ENCODE peak calls at places on chromosome 1, in five cellular contexts. One of them, this sample, is unnamed.

GRCh38 chr1:180981596-180982387 is 40.9 kb downstream of the STX6 start:
- DNase-seq in psoas muscle: no peak
- DNase-seq in H4: no peak
- DNase-seq in SW480: no peak
- DNase-seq in myocyte: no peak
- DNase-seq in this sample: no peak

GRCh38 chr1:232403017-232403714 is 226.8 kb downstream of the SIPA1L2 start:
- DNase-seq in myocyte: no peak
- DNase-seq in H4: no peak
- DNase-seq in psoas muscle: no peak
- DNase-seq in SW480: no peak
- DNase-seq in this sample: no peak

GRCh38 chr1:36156329-36157114 is 562 bp downstream of the MAP7D1 start:
- DNase-seq in myocyte: peak
- DNase-seq in H4: peak
- DNase-seq in SW480: peak
- DNase-seq in psoas muscle: peak
- DNase-seq in this sample: no peak

GRCh38 chr1:115677570-115677969 is 35.8 kb downstream of the VANGL1 start:
- DNase-seq in myocyte: no peak
- DNase-seq in psoas muscle: no peak
- DNase-seq in H4: no peak
- DNase-seq in SW480: no peak
- DNase-seq in this sample: no peak

GRCh38 chr1:156517746-156518145 is 17.2 kb upstream of the MEF2D start:
- DNase-seq in H4: no peak
- DNase-seq in SW480: no peak
- DNase-seq in myocyte: no peak
- DNase-seq in psoas muscle: no peak
- DNase-seq in this sample: no peak

GRCh38 chr1:69138172-69138571 is 429.6 kb upstream of the LRRC7 start:
- DNase-seq in H4: no peak
- DNase-seq in SW480: no peak
- DNase-seq in myocyte: no peak
- DNase-seq in psoas muscle: no peak
- DNase-seq in this sample: no peak

GRCh38 chr1:228487336-228488106 is at the start of gene RNF187:
- DNase-seq in H4: no peak
- DNase-seq in psoas muscle: peak
- DNase-seq in myocyte: peak
- DNase-seq in SW480: no peak
- DNase-seq in this sample: peak

GRCh38 chr1:117416546-117417117 is 49.4 kb downstream of the MAN1A2 start:
- DNase-seq in SW480: no peak
- DNase-seq in myocyte: no peak
- DNase-seq in psoas muscle: no peak
- DNase-seq in H4: no peak
- DNase-seq in this sample: no peak

GRCh38 chr1:7534061-7534825 is 236.9 kb upstream of the VAMP3 start:
- DNase-seq in SW480: no peak
- DNase-seq in psoas muscle: no peak
- DNase-seq in H4: no peak
- DNase-seq in myocyte: peak
- DNase-seq in this sample: no peak

GRCh38 chr1:181767001-181767708 is 283.8 kb downstream of the CACNA1E start:
- DNase-seq in myocyte: no peak
- DNase-seq in SW480: no peak
- DNase-seq in psoas muscle: no peak
- DNase-seq in H4: no peak
- DNase-seq in this sample: no peak

GRCh38 chr1:8883510-8883909 is 5.0 kb upstream of the ENO1 start:
- DNase-seq in SW480: no peak
- DNase-seq in myocyte: no peak
- DNase-seq in psoas muscle: no peak
- DNase-seq in H4: no peak
- DNase-seq in this sample: no peak

GRCh38 chr1:43954036-43954435 is 7.3 kb downstream of the IPO13 start:
- DNase-seq in H4: no peak
- DNase-seq in SW480: no peak
- DNase-seq in psoas muscle: no peak
- DNase-seq in myocyte: no peak
- DNase-seq in this sample: no peak

GRCh38 chr1:55993608-55994251 is 585.6 kb downstream of the PLPP3 start:
- DNase-seq in H4: no peak
- DNase-seq in myocyte: no peak
- DNase-seq in SW480: no peak
- DNase-seq in psoas muscle: no peak
- DNase-seq in this sample: no peak

GRCh38 chr1:147497826-147498225 is 43.5 kb upstream of the BCL9 start:
- DNase-seq in myocyte: no peak
- DNase-seq in psoas muscle: no peak
- DNase-seq in H4: no peak
- DNase-seq in SW480: no peak
- DNase-seq in this sample: no peak

GRCh38 chr1:154609398-154610380 is 1.7 kb upstream of the ADAR start:
- DNase-seq in SW480: peak
- DNase-seq in H4: no peak
- DNase-seq in myocyte: no peak
- DNase-seq in psoas muscle: no peak
- DNase-seq in this sample: no peak

GRCh38 chr1:168742386-168742785 is 13.4 kb upstream of the DPT start:
- DNase-seq in SW480: no peak
- DNase-seq in myocyte: no peak
- DNase-seq in H4: no peak
- DNase-seq in psoas muscle: no peak
- DNase-seq in this sample: no peak

GRCh38 chr1:195097316-195097715 is 1510.9 kb downstream of the KCNT2 start:
- DNase-seq in SW480: peak
- DNase-seq in psoas muscle: no peak
- DNase-seq in H4: peak
- DNase-seq in myocyte: peak
- DNase-seq in this sample: no peak

GRCh38 chr1:19661721-19662228 is 2.9 kb upstream of the HTR6 start:
- DNase-seq in psoas muscle: no peak
- DNase-seq in myocyte: peak
- DNase-seq in SW480: peak
- DNase-seq in H4: no peak
- DNase-seq in this sample: no peak

GRCh38 chr1:64928325-64928724 is 38.0 kb downstream of the JAK1 start:
- DNase-seq in SW480: no peak
- DNase-seq in H4: no peak
- DNase-seq in myocyte: no peak
- DNase-seq in psoas muscle: no peak
- DNase-seq in this sample: no peak

GRCh38 chr1:24151175-24151533 is 8.2 kb upstream of the IL22RA1 start:
- DNase-seq in SW480: peak
- DNase-seq in myocyte: no peak
- DNase-seq in H4: no peak
- DNase-seq in psoas muscle: no peak
- DNase-seq in this sample: no peak

GRCh38 chr1:222781251-222781650 is 33.6 kb upstream of the DISP1 start:
- DNase-seq in myocyte: no peak
- DNase-seq in SW480: no peak
- DNase-seq in H4: no peak
- DNase-seq in psoas muscle: no peak
- DNase-seq in this sample: no peak

GRCh38 chr1:155070721-155071556 is 7.4 kb downstream of the EFNA4 start:
- DNase-seq in SW480: peak
- DNase-seq in H4: no peak
- DNase-seq in myocyte: no peak
- DNase-seq in psoas muscle: peak
- DNase-seq in this sample: no peak

GRCh38 chr1:60055336-60055735 is 18.2 kb downstream of the C1orf87 start:
- DNase-seq in psoas muscle: no peak
- DNase-seq in myocyte: no peak
- DNase-seq in SW480: no peak
- DNase-seq in H4: no peak
- DNase-seq in this sample: no peak

GRCh38 chr1:183892351-183892793 is 87.5 kb downstream of the RGL1 start:
- DNase-seq in SW480: no peak
- DNase-seq in H4: peak
- DNase-seq in psoas muscle: no peak
- DNase-seq in myocyte: no peak
- DNase-seq in this sample: no peak

GRCh38 chr1:241532173-241532553 is at the start of gene KMO:
- DNase-seq in H4: no peak
- DNase-seq in myocyte: peak
- DNase-seq in SW480: no peak
- DNase-seq in psoas muscle: no peak
- DNase-seq in this sample: no peak

GRCh38 chr1:206982216-206982615 is 12.0 kb upstream of the FCAMR start:
- DNase-seq in myocyte: peak
- DNase-seq in H4: peak
- DNase-seq in SW480: peak
- DNase-seq in psoas muscle: peak
- DNase-seq in this sample: peak

GRCh38 chr1:8660455-8660854 is 157.0 kb downstream of the RERE start:
- DNase-seq in H4: no peak
- DNase-seq in SW480: no peak
- DNase-seq in psoas muscle: peak
- DNase-seq in myocyte: peak
- DNase-seq in this sample: no peak

GRCh38 chr1:7406641-7407546 is 364.2 kb upstream of the VAMP3 start:
- DNase-seq in myocyte: no peak
- DNase-seq in psoas muscle: no peak
- DNase-seq in H4: no peak
- DNase-seq in SW480: no peak
- DNase-seq in this sample: no peak

GRCh38 chr1:27382950-27383627 is at the start of gene CD164L2:
- DNase-seq in myocyte: no peak
- DNase-seq in psoas muscle: no peak
- DNase-seq in H4: no peak
- DNase-seq in SW480: peak
- DNase-seq in this sample: peak

GRCh38 chr1:198893763-198894444 is 255.1 kb downstream of the PTPRC start:
- DNase-seq in SW480: no peak
- DNase-seq in psoas muscle: no peak
- DNase-seq in myocyte: no peak
- DNase-seq in H4: no peak
- DNase-seq in this sample: no peak

GRCh38 chr1:238063454-238063853 is 172.7 kb upstream of the ZP4 start:
- DNase-seq in myocyte: no peak
- DNase-seq in H4: peak
- DNase-seq in psoas muscle: no peak
- DNase-seq in SW480: no peak
- DNase-seq in this sample: no peak

GRCh38 chr1:150537732-150538684 is 11.2 kb upstream of the ADAMTSL4 start:
- DNase-seq in myocyte: peak
- DNase-seq in SW480: no peak
- DNase-seq in psoas muscle: peak
- DNase-seq in H4: no peak
- DNase-seq in this sample: no peak

GRCh38 chr1:3465935-3466321 is 11.5 kb downstream of the ARHGEF16 start:
- DNase-seq in SW480: no peak
- DNase-seq in H4: no peak
- DNase-seq in myocyte: no peak
- DNase-seq in psoas muscle: peak
- DNase-seq in this sample: no peak

GRCh38 chr1:107604823-107605222 is 360.2 kb downstream of the VAV3 start:
- DNase-seq in SW480: no peak
- DNase-seq in H4: no peak
- DNase-seq in myocyte: no peak
- DNase-seq in psoas muscle: no peak
- DNase-seq in this sample: no peak

GRCh38 chr1:11568687-11569086 is 85.5 kb downstream of the FBXO2 start:
- DNase-seq in H4: peak
- DNase-seq in psoas muscle: no peak
- DNase-seq in myocyte: peak
- DNase-seq in SW480: no peak
- DNase-seq in this sample: no peak

GRCh38 chr1:157198619-157199420 is 60.6 kb upstream of the ETV3 start:
- DNase-seq in SW480: peak
- DNase-seq in psoas muscle: no peak
- DNase-seq in H4: no peak
- DNase-seq in myocyte: no peak
- DNase-seq in this sample: no peak

GRCh38 chr1:156387899-156388813 is 19.1 kb downstream of the RHBG start:
- DNase-seq in myocyte: no peak
- DNase-seq in psoas muscle: no peak
- DNase-seq in H4: no peak
- DNase-seq in SW480: no peak
- DNase-seq in this sample: peak

GRCh38 chr1:1434131-1434811 is 1.2 kb upstream of the VWA1 start:
- DNase-seq in psoas muscle: no peak
- DNase-seq in SW480: no peak
- DNase-seq in H4: no peak
- DNase-seq in myocyte: no peak
- DNase-seq in this sample: no peak

GRCh38 chr1:202013601-202014000 is 3.2 kb downstream of the ELF3 start:
- DNase-seq in myocyte: no peak
- DNase-seq in psoas muscle: no peak
- DNase-seq in SW480: no peak
- DNase-seq in H4: no peak
- DNase-seq in this sample: no peak

GRCh38 chr1:7621334-7622219 is 149.5 kb upstream of the VAMP3 start:
- DNase-seq in SW480: no peak
- DNase-seq in H4: no peak
- DNase-seq in myocyte: peak
- DNase-seq in psoas muscle: peak
- DNase-seq in this sample: no peak